ENCODE peak calls at places on chromosomes 11 and 22, in five cellular contexts. F is HCT116, Q is lower leg skin, T is erythroblast, E is A549. X is an unnamed sample.

GRCh38 chr11:88480217-88480616 is 142.7 kb upstream of the CTSC start:
- DNase-seq in F (no peak), Q (no peak), T (no peak), E (no peak), X (no peak)

GRCh38 chr11:78420255-78420764 is 2.7 kb upstream of the GAB2 start:
- DNase-seq in F (no peak), Q (peak), T (peak), E (peak), X (peak)

GRCh38 chr11:12674936-12675696 is 895 bp downstream of the TEAD1 start:
- DNase-seq in F (no peak), Q (no peak), T (peak), E (no peak), X (peak)

GRCh38 chr11:47216141-47216798 is 1.5 kb downstream of the DDB2 start:
- DNase-seq in F (peak), Q (peak), T (peak), E (peak), X (peak)

GRCh38 chr22:45511847-45512261 is 9.2 kb downstream of the FBLN1 start:
- DNase-seq in F (no peak), Q (peak), T (no peak), E (no peak), X (peak)

GRCh38 chr11:35723493-35724284 is 61.1 kb downstream of the TRIM44 start:
- DNase-seq in F (no peak), Q (no peak), T (no peak), E (no peak), X (no peak)

GRCh38 chr11:110438017-110438416 is 8.3 kb downstream of the FDX1 start:
- DNase-seq in F (no peak), Q (no peak), T (no peak), E (no peak), X (no peak)

GRCh38 chr11:74085542-74085892 is 76.6 kb upstream of the UCP3 start:
- DNase-seq in F (no peak), Q (peak), T (peak), E (no peak), X (no peak)

GRCh38 chr11:2772544-2773031 is 72.8 kb upstream of the KCNQ1OT1 start:
- DNase-seq in F (peak), Q (peak), T (no peak), E (no peak), X (no peak)

GRCh38 chr11:132284048-132284447 is 913.6 kb downstream of the NTM start:
- DNase-seq in F (no peak), Q (no peak), T (no peak), E (no peak), X (no peak)

GRCh38 chr22:33095661-33096060 is 37.5 kb upstream of the SYN3 start:
- DNase-seq in F (no peak), Q (no peak), T (no peak), E (no peak), X (no peak)

GRCh38 chr11:109247071-109247470 is 174.9 kb upstream of the C11orf87 start:
- DNase-seq in F (no peak), Q (no peak), T (no peak), E (no peak), X (no peak)

GRCh38 chr11:120215634-120216033 is 4.8 kb downstream of the OAF start:
- DNase-seq in F (no peak), Q (no peak), T (no peak), E (no peak), X (no peak)

GRCh38 chr11:70526116-70527045 is 128.1 kb downstream of the CTTN start:
- DNase-seq in F (no peak), Q (no peak), T (no peak), E (no peak), X (no peak)

GRCh38 chr11:2516276-2517015 is 71.6 kb downstream of the KCNQ1 start:
- DNase-seq in F (no peak), Q (no peak), T (no peak), E (no peak), X (no peak)

GRCh38 chr11:44326615-44327475 is 16.9 kb upstream of the ALX4 start:
- DNase-seq in F (no peak), Q (no peak), T (no peak), E (no peak), X (no peak)

GRCh38 chr22:39463931-39464390 is 7.1 kb downstream of the MGAT3 start:
- DNase-seq in F (no peak), Q (no peak), T (no peak), E (no peak), X (no peak)

GRCh38 chr22:43230571-43230970 is 43.6 kb upstream of the TTLL12 start:
- DNase-seq in F (no peak), Q (no peak), T (no peak), E (no peak), X (no peak)

GRCh38 chr11:117833401-117833891 is 8.9 kb upstream of the FXYD2 start:
- DNase-seq in F (no peak), Q (no peak), T (no peak), E (no peak), X (peak)

GRCh38 chr11:59040607-59041006 is 45.5 kb upstream of the GLYATL1B start:
- DNase-seq in F (no peak), Q (no peak), T (no peak), E (no peak), X (no peak)

GRCh38 chr11:8233691-8234424 is 29.8 kb downstream of the LMO1 start:
- DNase-seq in F (no peak), Q (no peak), T (no peak), E (peak), X (no peak)

GRCh38 chr22:46213052-46213451 is 37.0 kb downstream of the CDPF1 start:
- DNase-seq in F (no peak), Q (no peak), T (no peak), E (no peak), X (no peak)

GRCh38 chr11:34269031-34269430 is 88.8 kb downstream of the ABTB2 start:
- DNase-seq in F (no peak), Q (no peak), T (no peak), E (no peak), X (no peak)

GRCh38 chr11:62805991-62806441 is 776 bp upstream of the NXF1 start:
- DNase-seq in F (no peak), Q (no peak), T (no peak), E (no peak), X (no peak)

GRCh38 chr11:103673773-103674172 is 362.7 kb upstream of the DDI1 start:
- DNase-seq in F (no peak), Q (no peak), T (no peak), E (no peak), X (no peak)

GRCh38 chr11:2592559-2593392 is 107.0 kb downstream of the KCNQ1OT1 start:
- DNase-seq in F (no peak), Q (no peak), T (no peak), E (no peak), X (no peak)

GRCh38 chr11:34075178-34075820 is 23.8 kb downstream of the CAPRIN1 start:
- DNase-seq in F (peak), Q (no peak), T (no peak), E (no peak), X (no peak)

GRCh38 chr11:106695506-106695905 is 322.8 kb downstream of the GUCY1A2 start:
- DNase-seq in F (no peak), Q (no peak), T (no peak), E (no peak), X (no peak)

GRCh38 chr11:131279685-131280084 is 90.7 kb upstream of the NTM start:
- DNase-seq in F (no peak), Q (no peak), T (no peak), E (no peak), X (no peak)

GRCh38 chr22:26322179-26322905 is 106.7 kb upstream of the ASPHD2 start:
- DNase-seq in F (peak), Q (no peak), T (no peak), E (no peak), X (no peak)

GRCh38 chr11:119015054-119015611 is 3.0 kb downstream of the RPS25 start:
- DNase-seq in F (no peak), Q (no peak), T (no peak), E (no peak), X (no peak)

GRCh38 chr11:8167796-8168195 is 1.0 kb downstream of the RIC3 start:
- DNase-seq in F (no peak), Q (no peak), T (no peak), E (no peak), X (no peak)

GRCh38 chr11:122706689-122707088 is 51.2 kb downstream of the UBASH3B start:
- DNase-seq in F (no peak), Q (no peak), T (no peak), E (no peak), X (no peak)

GRCh38 chr22:44188986-44189630 is 8.4 kb downstream of the PARVG start:
- DNase-seq in F (no peak), Q (no peak), T (no peak), E (no peak), X (no peak)

GRCh38 chr11:33910960-33911339 is 19.1 kb upstream of the LMO2 start:
- DNase-seq in F (no peak), Q (no peak), T (no peak), E (no peak), X (no peak)

GRCh38 chr22:50286701-50287318 is 16.6 kb upstream of the MAPK11 start:
- DNase-seq in F (no peak), Q (no peak), T (no peak), E (no peak), X (no peak)
- TF ChIP-seq POLR2A in F (no peak), Q (no peak), T (no peak), E (no peak), X (no peak)

GRCh38 chr11:28107331-28107725 is 628 bp downstream of the KIF18A start:
- DNase-seq in F (no peak), Q (no peak), T (peak), E (no peak), X (no peak)

GRCh38 chr11:28106351-28107043 is 1.5 kb downstream of the KIF18A start:
- DNase-seq in F (no peak), Q (no peak), T (peak), E (no peak), X (no peak)

GRCh38 chr11:28108909-28109308 is 721 bp downstream of the METTL15 start:
- DNase-seq in F (no peak), Q (no peak), T (peak), E (no peak), X (no peak)

GRCh38 chr11:28105869-28106268 is 2.1 kb downstream of the KIF18A start:
- DNase-seq in F (no peak), Q (no peak), T (peak), E (no peak), X (no peak)

DNA sequence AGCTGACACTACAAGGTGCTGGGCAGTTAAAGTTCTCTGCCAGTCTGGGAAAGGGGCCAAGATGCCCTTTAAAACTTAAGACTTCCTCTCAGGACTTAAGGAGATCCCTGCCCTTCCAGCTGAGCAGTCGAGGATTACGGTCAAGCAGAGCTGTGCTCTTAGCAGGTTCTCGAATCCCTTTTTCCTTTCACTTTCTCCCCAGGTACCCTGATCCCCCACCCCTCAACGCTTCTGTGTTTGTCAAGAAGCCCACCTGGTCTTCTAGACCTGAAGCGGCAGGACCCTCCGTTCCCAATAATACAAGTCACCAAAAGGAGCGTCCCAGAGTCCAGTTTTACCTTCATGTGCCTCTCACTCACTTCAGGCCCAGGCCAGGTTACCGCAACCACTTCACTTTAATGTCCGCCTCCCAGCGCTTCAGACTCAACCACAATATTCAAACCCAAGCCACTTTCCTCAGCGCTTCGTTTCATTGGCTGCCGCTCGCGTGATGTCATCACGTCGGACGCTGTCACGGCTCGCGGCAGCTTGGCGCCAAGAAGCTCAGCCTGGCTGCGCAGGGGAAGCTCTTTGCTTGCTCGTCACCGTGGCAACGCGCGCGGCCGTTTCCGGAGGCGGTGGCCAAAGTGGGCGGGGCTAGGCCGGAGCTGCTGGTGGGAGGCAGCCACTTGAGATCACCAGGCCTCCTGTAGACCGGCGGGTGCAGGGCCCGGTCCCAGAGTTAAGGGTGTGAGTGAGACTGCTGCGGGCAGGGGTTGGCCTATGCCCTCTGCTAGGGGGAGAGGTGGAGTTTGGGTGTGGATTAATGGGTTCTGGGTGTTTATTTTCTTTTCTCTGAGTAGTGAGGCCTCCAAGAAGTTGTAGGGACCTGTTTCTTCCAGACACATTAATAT is at the start of the genes KIF18A and METTL15:
- DNase-seq in F (peak), Q (peak), T (peak), E (peak), X (peak)
- TF ChIP-seq POLR2A in F (peak), Q (no peak), T (peak), E (peak), X (peak)

DNA sequence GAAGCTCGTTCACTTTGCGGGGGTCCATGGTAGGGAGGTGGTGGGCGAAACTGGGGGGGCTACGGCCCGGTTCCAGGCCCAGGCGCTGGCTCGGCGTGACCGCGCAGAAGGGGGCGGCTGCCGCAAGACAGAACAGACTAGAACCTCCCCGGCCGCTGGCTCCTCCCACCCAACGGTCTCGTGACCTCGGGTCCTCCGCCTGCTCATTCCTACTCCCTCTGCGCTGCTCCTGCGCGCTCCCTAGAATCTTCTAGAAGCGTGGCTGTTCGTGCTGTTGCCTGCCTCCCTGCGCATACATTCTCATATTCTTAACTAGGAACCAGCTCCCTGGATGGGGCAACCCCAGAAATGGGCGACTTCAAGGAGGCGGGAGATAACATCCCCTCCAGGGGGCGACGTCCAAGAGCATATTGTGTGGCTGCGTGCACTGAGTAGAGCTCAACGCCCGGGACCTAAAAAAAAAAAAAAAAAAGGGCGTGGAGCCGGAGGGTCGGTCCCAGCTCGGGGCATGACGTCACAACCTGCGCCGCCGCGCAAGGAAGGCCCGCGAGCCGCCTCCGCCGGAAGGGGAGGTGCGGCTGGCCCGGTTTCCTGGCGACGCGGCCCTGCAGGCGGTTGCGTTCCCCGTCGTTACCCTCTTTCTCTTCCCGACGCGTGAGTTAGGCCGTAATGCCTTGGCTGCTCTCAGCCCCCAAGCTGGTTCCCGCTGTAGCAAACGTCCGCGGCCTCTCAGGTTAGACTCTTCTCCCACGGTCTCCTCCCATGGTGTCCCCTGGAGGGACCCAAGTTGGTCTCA is at the start of the genes ST13 and XPNPEP3:
- DNase-seq in F (peak), Q (peak), T (peak), E (peak), X (peak)
- TF ChIP-seq POLR2A in F (peak), Q (no peak), T (peak), E (peak), X (peak)

DNA sequence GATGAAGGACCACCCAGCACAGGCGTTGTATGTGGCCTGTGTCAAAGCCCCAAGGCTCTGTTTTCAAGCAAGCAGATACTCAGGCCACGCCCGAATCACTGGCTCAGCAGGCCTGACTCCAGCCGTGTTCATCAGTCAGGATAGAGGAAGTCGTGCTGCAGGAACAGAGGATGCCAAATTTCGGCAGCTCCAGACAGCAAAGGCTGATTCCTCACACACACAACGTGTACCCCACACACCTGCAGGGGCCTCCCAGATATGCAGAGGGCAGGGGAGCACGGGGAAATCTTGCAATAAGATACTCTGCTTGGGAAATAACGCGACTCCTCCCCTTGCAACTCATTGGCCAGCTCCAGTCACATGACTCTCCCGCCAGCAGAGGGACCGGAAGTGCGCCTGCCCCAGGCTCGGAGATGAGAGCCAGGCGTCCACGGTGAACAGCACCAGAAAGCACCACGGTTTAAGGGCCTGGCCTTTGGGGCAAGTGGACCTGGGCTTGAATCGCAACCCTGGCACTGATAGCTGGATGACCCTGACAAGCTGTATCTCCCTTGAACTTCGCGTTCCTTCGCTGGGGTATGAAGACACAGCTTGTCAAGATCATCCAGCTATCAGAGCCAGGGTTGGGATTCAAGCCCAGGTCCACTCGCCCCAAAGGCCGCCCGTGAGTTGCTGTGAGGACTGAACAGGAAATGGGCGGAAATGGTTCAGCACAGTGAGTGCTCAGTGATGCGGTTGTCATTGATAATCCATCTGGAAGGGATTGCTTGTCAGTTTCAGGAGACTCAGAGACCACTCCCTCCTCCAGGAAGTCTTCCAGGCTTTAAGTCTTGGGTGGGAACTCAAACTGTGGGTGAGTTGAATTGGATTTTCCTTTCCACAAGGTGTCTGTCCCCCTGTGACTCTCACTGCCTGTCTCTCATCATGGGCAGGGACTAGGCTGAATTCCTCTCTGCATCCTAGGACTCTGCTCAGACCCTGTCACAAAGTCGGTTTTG is 88.5 kb downstream of the MYEOV start:
- DNase-seq in F (peak), Q (no peak), T (peak), E (no peak), X (peak)
- TF ChIP-seq POLR2A in F (peak), Q (no peak), T (no peak), E (no peak), X (no peak)

GRCh38 chr11:65873280-65874156 is 918 bp upstream of the EFEMP2 start:
- DNase-seq in F (peak), Q (peak), T (peak), E (peak), X (peak)
- TF ChIP-seq POLR2A in F (no peak), Q (no peak), T (peak), E (peak), X (peak)

GRCh38 chr11:116148056-116148455 is 624.7 kb downstream of the BUD13 start:
- DNase-seq in F (no peak), Q (no peak), T (no peak), E (no peak), X (no peak)
- TF ChIP-seq POLR2A in F (no peak), Q (no peak), T (no peak), E (no peak), X (no peak)

DNA sequence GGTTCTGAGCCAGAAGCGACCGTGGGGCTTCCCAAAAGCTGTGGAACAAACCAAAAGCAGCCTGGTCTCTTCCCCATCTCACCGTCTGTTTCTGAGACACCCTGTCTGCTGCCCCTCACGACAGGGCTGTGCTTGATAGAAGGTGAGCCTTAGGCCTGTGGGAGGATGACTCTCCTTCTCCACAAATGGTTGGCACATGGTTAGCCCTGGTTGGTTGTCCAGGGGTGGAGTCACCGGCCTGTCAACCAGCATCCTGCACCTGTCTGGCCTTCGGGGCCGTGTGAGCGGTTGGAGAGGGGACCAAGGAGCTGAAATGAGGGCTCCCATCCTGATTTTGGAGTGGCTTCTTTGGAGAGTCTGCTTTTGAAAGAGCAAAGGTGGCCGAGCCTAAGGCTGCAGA is 135.3 kb downstream of the PKNOX2 start:
- DNase-seq in F (no peak), Q (no peak), T (no peak), E (no peak), X (no peak)
- TF ChIP-seq POLR2A in F (no peak), Q (no peak), T (no peak), E (no peak), X (no peak)

X was measured in body of pancreas.